ENCODE peak calls at places on chromosomes 4 and X, in six cellular contexts. X is neuronal stem cell, R is mesendoderm, H is H1, M is IMR-90, S is trophoblast cell. T is an unnamed sample.

GRCh38 chr4:176236909-176237308 is 32.1 kb downstream of the ASB5 start:
- DNase-seq in S (no peak), M (peak), H (no peak), X (no peak), R (no peak), T (peak)

GRCh38 chr4:147786031-147786430 is 54.1 kb downstream of the ARHGAP10 start:
- DNase-seq in X (no peak), M (no peak), R (no peak), H (no peak), S (no peak), T (no peak)

GRCh38 chrX:65098851-65099250 is 122.6 kb upstream of the ZC4H2 start:
- DNase-seq in H (no peak), R (no peak), M (no peak), X (no peak), S (no peak), T (no peak)

GRCh38 chr4:20253272-20253798 is 1.6 kb downstream of the SLIT2 start:
- DNase-seq in X (peak), S (no peak), H (no peak), M (peak), R (peak), T (peak)

GRCh38 chrX:8815460-8816065 is 14.4 kb upstream of the FAM9A start:
- DNase-seq in R (peak), X (peak), S (no peak), M (peak), H (no peak), T (peak)

GRCh38 chr4:69075061-69075792 is 21.0 kb upstream of the UGT2B7 start:
- DNase-seq in R (no peak), M (peak), H (no peak), S (no peak), X (no peak), T (peak)

GRCh38 chr4:138560448-138560847 is 318.3 kb upstream of the SLC7A11 start:
- DNase-seq in X (no peak), S (peak), M (no peak), H (peak), R (peak), T (no peak)

GRCh38 chrX:74578137-74578536 is 36.3 kb downstream of the RLIM start:
- DNase-seq in M (no peak), X (no peak), R (no peak), S (no peak), H (no peak), T (no peak)

GRCh38 chr4:159401791-159402380 is 299.0 kb downstream of the RAPGEF2 start:
- DNase-seq in H (no peak), X (no peak), M (peak), S (no peak), R (peak), T (peak)

GRCh38 chrX:72360326-72360725 is 54.6 kb upstream of the CITED1 start:
- DNase-seq in M (no peak), H (no peak), X (no peak), R (no peak), S (no peak), T (no peak)

GRCh38 chrX:112631892-112632291 is 47.8 kb downstream of the LHFPL1 start:
- DNase-seq in M (no peak), R (no peak), S (no peak), X (no peak), H (no peak), T (no peak)

GRCh38 chrX:49171752-49172279 is at the start of gene PLP2:
- DNase-seq in R (no peak), H (no peak), S (peak), X (no peak), M (peak), T (peak)

GRCh38 chr4:22179124-22179874 is 230.7 kb upstream of the KCNIP4 start:
- DNase-seq in X (no peak), S (no peak), R (no peak), H (no peak), M (peak), T (peak)

GRCh38 chr4:174210952-174211490 is 72.4 kb downstream of the FBXO8 start:
- DNase-seq in H (no peak), X (no peak), M (peak), R (no peak), S (no peak), T (peak)

GRCh38 chr4:22416403-22416802 is 99.5 kb downstream of the ADGRA3 start:
- DNase-seq in M (peak), R (peak), S (no peak), H (no peak), X (no peak), T (peak)

GRCh38 chr4:154908168-154908567 is 127.1 kb downstream of the RBM46 start:
- DNase-seq in X (no peak), H (no peak), R (no peak), S (no peak), M (no peak), T (no peak)

GRCh38 chr4:58983887-58984286 is 1873.7 kb upstream of the IGFBP7 start:
- DNase-seq in S (no peak), X (no peak), H (no peak), M (no peak), R (no peak), T (no peak)

GRCh38 chrX:150478496-150479492 is 89.6 kb upstream of the MTM1 start:
- DNase-seq in R (no peak), M (no peak), X (no peak), S (no peak), H (no peak), T (no peak)

GRCh38 chrX:54357414-54358377 is at the start of gene WNK3:
- DNase-seq in H (peak), X (peak), M (peak), R (peak), S (peak), T (peak)

GRCh38 chrX:43953218-43953617 is 20.0 kb downstream of the NDP start:
- DNase-seq in H (no peak), R (no peak), X (no peak), M (peak), S (peak), T (no peak)

GRCh38 chr4:5821665-5822358 is 71.1 kb downstream of the CRMP1 start:
- DNase-seq in M (no peak), R (peak), X (peak), S (no peak), H (peak), T (no peak)

GRCh38 chrX:119790977-119791436 is 423 bp downstream of the RPL39 start:
- DNase-seq in X (no peak), R (peak), M (peak), H (no peak), S (no peak), T (peak)

GRCh38 chr4:123599920-123600394 is 203.4 kb downstream of the SPRY1 start:
- DNase-seq in H (peak), R (peak), M (peak), S (no peak), X (peak), T (peak)

GRCh38 chrX:19855700-19856381 is 31.6 kb downstream of the SH3KBP1 start:
- DNase-seq in M (no peak), H (no peak), S (no peak), X (no peak), R (peak), T (no peak)

GRCh38 chr4:41435509-41435908 is 102.4 kb upstream of the LIMCH1 start:
- DNase-seq in M (no peak), H (no peak), R (no peak), S (no peak), X (no peak), T (no peak)

GRCh38 chr4:113646456-113646809 is 115.1 kb downstream of the CAMK2D start:
- DNase-seq in H (peak), M (peak), X (peak), S (no peak), R (peak), T (no peak)

GRCh38 chr4:78137538-78137937 is 80.4 kb downstream of the FRAS1 start:
- DNase-seq in X (no peak), H (no peak), M (no peak), S (no peak), R (no peak), T (no peak)

GRCh38 chr4:108620933-108621905 is 843 bp downstream of the RPL34 start:
- DNase-seq in X (no peak), S (no peak), M (peak), H (no peak), R (no peak), T (peak)

GRCh38 chrX:152895724-152896420 is 2.0 kb upstream of the ZNF185 start:
- DNase-seq in R (no peak), S (no peak), X (no peak), H (no peak), M (no peak), T (no peak)

GRCh38 chr4:80252953-80253352 is 13.5 kb upstream of the FGF5 start:
- DNase-seq in S (no peak), M (no peak), H (no peak), X (no peak), R (no peak), T (no peak)

GRCh38 chr4:166091914-166092510 is 219.0 kb downstream of the TLL1 start:
- DNase-seq in S (no peak), H (no peak), R (peak), M (peak), X (peak), T (peak)

GRCh38 chr4:40685300-40685699 is 55.6 kb upstream of the RBM47 start:
- DNase-seq in H (no peak), X (no peak), S (peak), M (peak), R (no peak), T (peak)

GRCh38 chr4:142846729-142847606 is 867 bp upstream of the INPP4B start:
- DNase-seq in H (no peak), X (peak), S (peak), R (peak), M (no peak), T (peak)

GRCh38 chrX:107677501-107677901 is 49.2 kb downstream of the PRPS1 start:
- DNase-seq in H (no peak), S (no peak), M (no peak), X (no peak), R (peak), T (peak)

GRCh38 chrX:107676559-107677378 is 48.5 kb downstream of the PRPS1 start:
- DNase-seq in X (no peak), M (peak), H (no peak), R (peak), S (peak), T (peak)

GRCh38 chrX:107674480-107675364 is 46.4 kb downstream of the PRPS1 start:
- DNase-seq in H (no peak), M (no peak), X (no peak), R (no peak), S (no peak), T (peak)

GRCh38 chrX:107675365-107675654 is 47.0 kb downstream of the PRPS1 start:
- DNase-seq in S (no peak), M (no peak), H (no peak), R (no peak), X (no peak), T (no peak)

GRCh38 chrX:107675823-107676555 is 47.7 kb downstream of the PRPS1 start:
- DNase-seq in X (no peak), S (no peak), H (no peak), R (no peak), M (peak), T (peak)
- H3K4me3 ChIP-seq in X (no peak), S (no peak), H (no peak), R (no peak), M (peak), T (peak)

GRCh38 chrX:69234624-69235023 is 69.4 kb upstream of the PJA1 start:
- DNase-seq in R (no peak), X (no peak), M (no peak), H (no peak), S (no peak), T (no peak)

GRCh38 chrX:69236641-69237040 is 71.4 kb upstream of the PJA1 start:
- DNase-seq in X (no peak), H (no peak), M (no peak), S (no peak), R (no peak), T (no peak)

GRCh38 chrX:69238153-69238959 is 73.1 kb upstream of the PJA1 start:
- DNase-seq in M (no peak), S (no peak), R (no peak), H (no peak), X (no peak), T (no peak)

GRCh38 chrX:69237228-69237627 is 72.0 kb upstream of the PJA1 start:
- DNase-seq in R (no peak), S (no peak), H (no peak), M (no peak), X (no peak), T (no peak)

GRCh38 chrX:69238960-69239231 is 73.6 kb upstream of the PJA1 start:
- DNase-seq in R (no peak), X (no peak), S (no peak), M (no peak), H (no peak), T (no peak)
- H2BK120ac ChIP-seq in R (no peak), X (no peak), S (no peak), M (no peak), H (no peak), T (no peak)

GRCh38 chr4:54109226-54110018 is 9.5 kb downstream of the GSX2 start:
- DNase-seq in R (peak), H (no peak), M (no peak), X (no peak), S (no peak), T (no peak)
- H3K4me3 ChIP-seq in R (no peak), H (peak), M (no peak), X (peak), S (no peak), T (peak)

GRCh38 chr4:3787489-3788365 is 21.5 kb downstream of the ADRA2C start:
- DNase-seq in S (no peak), M (no peak), H (no peak), X (no peak), R (no peak), T (no peak)

GRCh38 chr4:3788366-3788660 is 22.1 kb downstream of the ADRA2C start:
- DNase-seq in H (no peak), R (no peak), X (no peak), S (no peak), M (no peak), T (no peak)

GRCh38 chr4:3785292-3785565 is 19.0 kb downstream of the ADRA2C start:
- DNase-seq in H (no peak), R (no peak), S (no peak), M (no peak), X (no peak), T (no peak)

GRCh38 chr4:3784469-3785291 is 18.5 kb downstream of the ADRA2C start:
- DNase-seq in R (no peak), H (no peak), X (no peak), M (no peak), S (no peak), T (no peak)

DNA sequence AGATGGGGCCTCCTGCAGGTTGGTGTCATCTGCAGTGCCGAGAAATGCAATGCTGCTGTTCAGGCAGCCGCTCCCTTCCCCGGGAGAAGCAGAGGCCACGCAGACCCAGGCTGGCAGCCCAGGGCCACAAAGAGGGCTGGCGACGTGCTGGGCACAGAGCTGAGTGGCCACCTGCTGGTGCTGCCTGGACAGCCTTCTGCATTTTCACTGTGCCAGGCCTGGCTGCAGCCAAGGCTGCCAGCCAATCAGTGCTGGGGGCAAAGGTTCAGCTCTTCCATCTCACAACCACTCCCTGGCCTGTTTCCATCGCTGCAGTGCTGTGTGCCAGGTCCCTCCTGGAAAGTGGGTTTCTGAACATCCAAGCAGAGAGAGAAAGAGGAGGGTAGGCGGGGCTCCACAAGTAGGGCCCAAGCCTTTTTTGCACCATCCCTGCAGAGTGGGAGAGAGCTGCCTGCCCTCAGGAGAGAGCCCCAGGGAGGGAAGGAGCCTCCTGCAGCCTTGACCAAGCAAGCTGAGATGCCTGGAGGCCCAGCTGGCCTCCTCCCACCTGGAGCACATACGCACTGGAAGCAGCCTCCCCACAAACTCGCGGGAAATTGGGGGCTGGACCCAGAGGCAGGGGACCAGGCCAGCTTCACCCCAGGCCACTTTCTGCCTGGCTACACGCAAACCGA is 20.1 kb downstream of the ADRA2C start:
- DNase-seq in X (no peak), M (no peak), S (no peak), R (no peak), H (no peak), T (no peak)
- H2BK120ac ChIP-seq in X (no peak), M (no peak), S (no peak), R (no peak), H (no peak), T (no peak)

GRCh38 chr4:15809473-15809872 is 31.3 kb downstream of the CD38 start:
- DNase-seq in H (no peak), X (no peak), M (no peak), R (no peak), S (no peak), T (no peak)
- H3K4me3 ChIP-seq in H (no peak), X (no peak), M (no peak), R (no peak), S (no peak), T (no peak)

DNA sequence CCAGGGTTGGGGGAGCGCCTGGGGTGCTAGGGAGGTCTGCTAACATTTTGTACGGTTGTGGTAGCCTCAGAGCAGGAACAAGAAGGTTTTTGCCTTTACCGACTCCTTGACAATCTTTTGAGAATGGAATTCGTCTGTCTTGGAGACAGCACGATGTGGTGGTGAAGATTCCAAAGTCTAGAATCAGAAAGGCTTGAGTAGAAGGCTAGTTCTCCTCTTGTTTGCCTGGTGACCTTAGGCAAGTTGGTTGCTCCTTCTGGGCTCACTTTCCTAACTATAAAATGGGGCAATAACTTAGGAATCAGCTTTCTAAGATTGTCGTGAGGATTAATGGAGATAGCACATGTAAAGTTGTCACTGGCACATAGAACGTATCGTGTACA is 741 bp downstream of the FAM47E start:
- DNase-seq in S (no peak), R (no peak), M (no peak), X (no peak), H (no peak), T (no peak)
- H2BK120ac ChIP-seq in S (no peak), R (no peak), M (no peak), X (peak), H (no peak), T (no peak)